ENCODE peak calls at places on chromosomes 2 and 18, in five cellular contexts. C is PC-3, I is choroid plexus epithelial cell, E is sigmoid colon, P is neural progenitor cell. M is an unnamed sample.
A peak's percentile ranks its signal among the peaks of the same experiment; 100 is the strongest.

GRCh38 chr2:238423561-238424312 is 3.0 kb upstream of the ASB1 start:
- DNase-seq in C (peak; percentile 39), I (no peak), E (no peak), P (no peak), M (no peak)

GRCh38 chr18:55343396-55344073 is 244.5 kb downstream of the TCF4 start:
- DNase-seq in C (peak; percentile 46), I (peak; percentile 73), E (no peak), P (no peak), M (no peak)

GRCh38 chr2:211103989-211104388 is 547.6 kb downstream of the CPS1 start:
- DNase-seq in C (peak; percentile 31), I (peak; percentile 33), E (no peak), P (no peak), M (no peak)

GRCh38 chr2:159982270-159982669 is 80.1 kb downstream of the PLA2R1 start:
- DNase-seq in C (peak; percentile 77), I (peak; percentile 96), E (peak; percentile 80), P (no peak), M (no peak)

GRCh38 chr2:20990446-20990988 is 53.4 kb downstream of the APOB start:
- DNase-seq in C (no peak), I (no peak), E (no peak), P (no peak), M (no peak)

GRCh38 chr2:223696719-223697118 is 94.6 kb upstream of the SCG2 start:
- DNase-seq in C (peak; percentile 89), I (no peak), E (no peak), P (no peak), M (no peak)

GRCh38 chr2:240567137-240567871 is 980 bp upstream of the RNPEPL1 start:
- DNase-seq in C (no peak), I (peak; percentile 27), E (peak; percentile 68), P (no peak), M (no peak)

GRCh38 chr2:88049601-88050000 is 6.0 kb downstream of the KRCC1 start:
- DNase-seq in C (no peak), I (no peak), E (no peak), P (no peak), M (no peak)

GRCh38 chr2:6982934-6983589 is 65.8 kb downstream of the RNF144A start:
- DNase-seq in C (no peak), I (peak; percentile 67), E (no peak), P (no peak), M (no peak)

GRCh38 chr2:235026649-235027557 is 75.1 kb downstream of the SH3BP4 start:
- DNase-seq in C (peak; percentile 99), I (peak; percentile 23), E (peak; percentile 64), P (no peak), M (no peak)

GRCh38 chr2:102698369-102699111 is 63.3 kb upstream of the TMEM182 start:
- DNase-seq in C (peak; percentile 62), I (no peak), E (no peak), P (no peak), M (no peak)

DNA sequence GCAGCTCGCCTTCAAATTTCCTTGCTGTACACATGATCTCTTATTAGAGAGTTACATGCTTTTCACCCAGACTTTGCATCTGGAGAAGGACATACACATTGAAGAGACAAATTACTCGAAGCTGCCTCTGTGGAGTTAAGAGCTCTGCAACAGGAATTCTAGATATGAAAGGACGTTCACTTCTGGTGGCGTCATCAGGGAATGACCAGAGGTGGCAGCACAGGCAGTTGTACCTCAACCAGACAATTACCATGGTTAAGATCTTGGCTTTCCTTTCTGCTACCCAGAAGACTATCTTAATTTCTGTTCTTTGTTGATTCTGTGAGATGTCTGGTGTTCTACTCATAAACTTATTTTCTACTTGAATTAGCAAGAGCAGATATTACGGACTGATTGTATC is 39.1 kb upstream of the MC4R start:
- DNase-seq in C (no peak), I (peak; percentile 7), E (no peak), P (peak; percentile 21), M (no peak)
- TF ChIP-seq CTCF in C (peak; percentile 46), I (peak; percentile 35), E (no peak), P (peak; percentile 44), M (peak; percentile 18)

DNA sequence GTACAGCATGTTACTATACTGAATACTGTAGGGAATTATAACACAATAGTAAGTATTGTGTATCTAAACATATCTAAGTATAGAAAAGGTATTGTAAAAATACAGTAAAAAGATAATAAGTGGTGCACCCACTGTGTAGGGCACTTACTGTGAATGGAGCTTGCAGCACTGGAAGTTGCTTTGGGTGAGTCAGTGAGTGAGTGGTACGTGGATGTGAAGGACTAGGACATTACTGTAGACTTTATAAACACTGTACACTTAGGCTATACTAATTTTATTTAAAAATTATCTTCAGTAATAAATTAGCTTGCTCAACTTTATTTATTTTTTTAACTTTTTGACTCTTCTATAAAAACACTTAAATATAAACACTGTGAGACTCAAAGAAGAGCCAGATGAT is 82.6 kb downstream of the MTA3 start:
- DNase-seq in C (no peak), I (peak; percentile 20), E (no peak), P (no peak), M (no peak)
- TF ChIP-seq CTCF in C (no peak), I (no peak), E (no peak), P (no peak), M (no peak)

GRCh38 chr2:8000861-8001260 is 681.0 kb upstream of the ID2 start:
- DNase-seq in C (peak; percentile 8), I (peak; percentile 22), E (no peak), P (no peak), M (no peak)
- TF ChIP-seq CTCF in C (peak; percentile 54), I (peak; percentile 47), E (no peak), P (no peak), M (no peak)

GRCh38 chr18:39966275-39966674 is 1988.8 kb upstream of the PIK3C3 start:
- DNase-seq in C (peak; percentile 26), I (peak; percentile 10), E (no peak), P (peak; percentile 17), M (no peak)
- TF ChIP-seq CTCF in C (peak; percentile 46), I (peak; percentile 60), E (no peak), P (peak; percentile 56), M (peak; percentile 22)

DNA sequence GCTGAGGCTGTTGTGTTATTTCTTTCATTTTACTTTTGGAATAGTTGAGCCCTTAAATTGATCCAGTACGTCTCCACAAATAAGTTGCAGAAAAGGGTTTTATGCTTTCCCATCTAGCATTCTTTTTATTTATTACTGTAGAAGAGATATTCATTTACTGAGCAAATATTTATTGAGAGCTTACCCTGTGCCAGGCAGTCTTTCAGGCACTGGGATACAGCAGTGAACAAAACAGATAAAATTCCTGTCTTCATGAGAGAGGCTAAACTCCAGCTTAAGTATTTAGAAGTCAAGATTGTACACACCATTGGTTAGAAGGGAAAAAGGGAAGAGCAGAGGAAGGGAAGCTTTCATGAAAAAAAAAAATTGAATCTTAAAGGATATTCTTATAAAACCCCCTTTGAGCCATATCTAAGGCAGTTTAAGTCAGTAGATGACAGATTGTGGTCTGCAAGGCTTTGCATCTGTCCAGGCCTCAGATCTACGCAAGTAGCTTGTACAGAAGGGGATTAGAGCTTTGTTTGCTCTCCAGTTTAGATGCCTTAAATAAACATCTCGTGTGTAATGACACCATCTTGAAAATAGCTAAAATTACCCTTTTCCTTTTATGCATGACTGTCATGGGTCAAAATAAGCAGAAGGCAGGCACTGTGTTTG is 58.3 kb downstream of the MYO1B start:
- DNase-seq in C (no peak), I (no peak), E (no peak), P (no peak), M (no peak)
- TF ChIP-seq CTCF in C (no peak), I (no peak), E (no peak), P (no peak), M (no peak)

M was measured in nephron progenitor cell.